ENCODE peak calls at places on chromosomes 3 and 15, in eight cellular contexts. E, R, Q, Z, V, P, J and D are unnamed samples.

GRCh38 chr3:56988874-56989433 is 71.5 kb upstream of the SPATA12 start:
- DNase-seq in V (peak; percentile 63), Q (peak; percentile 59), E (peak; percentile 65), J (peak; percentile 77), Z (peak; percentile 88), R (peak; percentile 92), P (peak; percentile 83), D (peak; percentile 80)

GRCh38 chr3:129460572-129460971 is 20.5 kb downstream of the IFT122 start:
- DNase-seq in P (no peak), V (no peak), J (no peak), R (no peak), E (no peak), Z (no peak), Q (no peak), D (no peak)

GRCh38 chr3:170801597-170801996 is 68.4 kb downstream of the RPL22L1 start:
- DNase-seq in R (no peak), E (no peak), V (no peak), J (no peak), P (no peak), Q (no peak), Z (no peak), D (no peak)

GRCh38 chr15:62847900-62848489 is 194.6 kb upstream of the TPM1 start:
- DNase-seq in V (no peak), E (peak; percentile 74), Z (peak; percentile 77), R (peak; percentile 62), Q (peak; percentile 50), P (peak; percentile 63), J (peak; percentile 51), D (no peak)

GRCh38 chr3:48445277-48445882 is 1.2 kb upstream of the ATRIP start:
- DNase-seq in P (no peak), R (no peak), Q (no peak), Z (no peak), E (no peak), J (no peak), V (no peak), D (no peak)

GRCh38 chr3:67678665-67679064 is 24.3 kb upstream of the SUCLG2 start:
- DNase-seq in E (no peak), R (no peak), Z (no peak), J (no peak), V (no peak), Q (no peak), P (no peak), D (no peak)

GRCh38 chr15:51888593-51889195 is 59.2 kb downstream of the TMOD3 start:
- DNase-seq in Q (no peak), V (no peak), Z (peak; percentile 51), E (no peak), R (peak; percentile 53), P (no peak), J (no peak), D (no peak)

GRCh38 chr3:124250053-124250452 is 258.1 kb upstream of the ROPN1 start:
- DNase-seq in P (no peak), J (peak; percentile 56), Z (peak; percentile 27), Q (peak; percentile 43), V (no peak), E (no peak), R (peak; percentile 24), D (no peak)

GRCh38 chr15:80549191-80549590 is 145.0 kb downstream of the ARNT2 start:
- DNase-seq in Q (peak; percentile 89), V (peak; percentile 13), J (no peak), E (no peak), P (no peak), Z (peak; percentile 84), R (peak; percentile 76), D (no peak)

GRCh38 chr15:74653426-74654082 is 37.9 kb downstream of the CLK3 start:
- DNase-seq in P (no peak), E (no peak), Z (peak; percentile 78), V (peak; percentile 51), Q (peak; percentile 88), R (peak; percentile 88), J (no peak), D (no peak)

GRCh38 chr3:132029182-132029902 is 5.5 kb downstream of the CPNE4 start:
- DNase-seq in Z (peak; percentile 85), P (peak; percentile 93), R (peak; percentile 82), E (peak; percentile 77), J (peak; percentile 94), Q (peak; percentile 57), V (no peak), D (peak; percentile 23)

GRCh38 chr3:76040946-76041345 is 255.6 kb upstream of the ZNF717 start:
- DNase-seq in Z (peak; percentile 58), V (no peak), E (no peak), J (no peak), Q (peak; percentile 67), R (peak; percentile 22), P (no peak), D (no peak)

GRCh38 chr3:55818485-55818884 is 331.4 kb upstream of the WNT5A start:
- DNase-seq in P (no peak), R (no peak), Z (no peak), V (no peak), J (no peak), Q (no peak), E (no peak), D (no peak)

GRCh38 chr3:62892045-62892444 is 16.8 kb upstream of the CADPS start:
- DNase-seq in E (no peak), Q (no peak), R (no peak), P (no peak), Z (no peak), J (no peak), V (no peak), D (no peak)

GRCh38 chr3:14242490-14243311 is 64.1 kb downstream of the LSM3 start:
- DNase-seq in Z (no peak), Q (no peak), V (no peak), R (no peak), E (no peak), J (no peak), P (no peak), D (no peak)

GRCh38 chr3:171286580-171287249 is 173.5 kb downstream of the TNIK start:
- DNase-seq in R (peak; percentile 90), Z (peak; percentile 88), V (no peak), P (no peak), E (no peak), Q (peak; percentile 47), J (no peak), D (no peak)

GRCh38 chr3:11610044-11610671 is 33.6 kb downstream of the VGLL4 start:
- DNase-seq in Z (peak; percentile 52), V (no peak), J (no peak), E (peak; percentile 37), Q (peak; percentile 97), P (peak; percentile 42), R (peak; percentile 67), D (no peak)

GRCh38 chr3:50473768-50474167 is 29.7 kb downstream of the CACNA2D2 start:
- DNase-seq in R (no peak), Q (no peak), E (peak; percentile 31), P (no peak), Z (no peak), V (no peak), J (no peak), D (no peak)

GRCh38 chr15:75042730-75043508 is 19.5 kb downstream of the PPCDC start:
- DNase-seq in E (peak; percentile 83), J (peak; percentile 48), R (peak; percentile 53), Z (peak; percentile 59), V (no peak), Q (peak; percentile 44), P (peak; percentile 46), D (peak; percentile 57)

GRCh38 chr15:90902996-90903732 is at the start of gene MAN2A2:
- DNase-seq in R (peak; percentile 33), J (peak; percentile 43), E (peak; percentile 66), V (no peak), Q (peak; percentile 55), P (peak; percentile 67), Z (peak; percentile 28), D (peak; percentile 70)

GRCh38 chr3:193805448-193805847 is 212.4 kb downstream of the OPA1 start:
- DNase-seq in V (peak; percentile 99), E (peak; percentile 85), Q (peak; percentile 98), P (no peak), Z (peak; percentile 95), J (no peak), R (peak; percentile 95), D (no peak)

DNA sequence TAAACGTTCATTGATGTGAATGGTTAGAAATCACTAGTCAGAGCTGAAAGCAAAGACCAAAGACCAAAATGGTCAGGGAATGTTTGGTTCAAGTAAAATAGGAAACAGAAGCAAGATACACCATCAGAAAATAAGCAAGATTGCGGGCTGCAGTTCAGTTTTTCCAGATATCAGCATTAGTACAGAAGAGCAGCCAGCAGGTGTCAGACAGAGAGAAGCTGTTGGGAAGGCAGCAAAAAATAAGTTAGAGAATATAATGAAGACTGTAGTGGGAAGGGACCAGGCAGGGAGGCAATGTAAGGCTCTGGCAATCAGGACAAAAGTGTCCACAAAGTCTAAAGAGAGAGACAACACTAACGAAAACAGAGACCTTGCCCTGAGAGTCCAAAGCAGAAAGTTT is 639.4 kb upstream of the NAALADL2 start:
- DNase-seq in E (no peak), J (no peak), Z (no peak), P (no peak), V (no peak), Q (no peak), R (no peak), D (no peak)
- TF ChIP-seq CTCF in E (no peak), J (no peak), Z (no peak), P (no peak), V (peak; percentile 21), Q (no peak), R (no peak), D (no peak)

GRCh38 chr3:184284696-184285095 is 8.9 kb downstream of the ECE2 start:
- DNase-seq in Z (peak; percentile 79), P (peak; percentile 55), V (peak; percentile 48), R (peak; percentile 85), Q (peak; percentile 69), J (peak; percentile 70), E (no peak), D (peak; percentile 15)
- TF ChIP-seq CTCF in Z (peak; percentile 49), P (no peak), V (peak; percentile 67), R (peak; percentile 61), Q (peak; percentile 50), J (no peak), E (peak; percentile 29), D (no peak)

GRCh38 chr3:196948442-196949365 is 6.4 kb upstream of the NCBP2 start:
- DNase-seq in P (no peak), R (peak; percentile 15), Z (no peak), E (no peak), V (no peak), Q (no peak), J (no peak), D (no peak)
- TF ChIP-seq CTCF in P (no peak), R (no peak), Z (no peak), E (no peak), V (peak; percentile 18), Q (no peak), J (no peak), D (no peak)

DNA sequence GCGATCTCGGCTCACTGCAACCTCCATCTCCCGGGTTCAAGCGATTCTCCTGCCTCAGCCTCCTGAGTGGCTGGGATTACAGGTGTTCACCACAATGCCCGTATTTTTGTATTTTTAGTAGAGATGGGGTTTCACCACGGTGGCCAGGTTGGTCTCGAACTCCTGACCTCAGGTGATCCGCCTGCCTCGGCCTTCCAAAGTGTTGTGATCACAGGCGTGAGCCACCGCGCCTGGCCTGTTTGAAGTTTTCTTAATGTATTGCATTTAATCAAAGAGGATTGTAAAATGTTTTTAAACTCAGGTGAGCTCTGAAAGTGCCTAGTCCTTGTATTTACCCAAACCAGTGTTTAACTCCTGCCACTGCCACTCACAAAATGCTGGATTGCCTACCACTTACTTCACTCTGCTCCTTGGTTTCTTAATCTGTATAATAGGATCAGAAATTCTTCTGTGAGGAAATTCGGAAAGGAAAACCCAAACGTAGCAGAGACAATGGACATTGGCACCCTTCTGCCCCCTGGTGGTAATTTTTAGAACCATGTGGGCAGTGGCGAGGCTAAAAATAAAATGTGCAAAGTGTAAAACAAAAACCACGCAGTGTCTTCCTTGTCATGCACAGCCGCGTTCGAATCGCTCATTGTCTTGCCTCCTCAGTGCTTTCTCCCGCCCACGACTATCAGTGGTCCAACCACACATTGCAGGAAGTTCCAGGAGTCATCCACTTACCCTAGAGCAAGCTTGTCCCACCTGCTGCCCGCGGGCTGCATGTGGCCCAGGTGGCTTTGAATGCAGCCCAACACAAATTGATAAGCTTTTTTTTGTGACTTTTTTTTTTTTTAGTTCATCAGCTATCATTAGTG is 27.3 kb downstream of the CEP19 start:
- DNase-seq in Z (peak; percentile 73), P (peak; percentile 66), V (no peak), E (peak; percentile 19), Q (peak; percentile 20), R (peak; percentile 75), J (peak; percentile 64), D (peak; percentile 72)
- TF ChIP-seq CTCF in Z (peak; percentile 80), P (peak; percentile 85), V (peak; percentile 82), E (peak; percentile 89), Q (peak; percentile 83), R (peak; percentile 82), J (peak; percentile 95), D (peak; percentile 95)